ENCODE peak calls at places on chromosomes 3 and 15, in seven cellular contexts. One of them, this sample, is unnamed.

GRCh38 chr15:80241508-80241907 is 10.5 kb downstream of the CTXND1 start:
- DNase-seq in fibroblast of mammary gland: no peak
- DNase-seq in cardiac fibroblast: no peak
- DNase-seq in endothelial cell: no peak
- DNase-seq in neural progenitor cell: no peak
- DNase-seq in activated B cell treated with CpG ODN at 0.5 μM for 24 hours: no peak
- DNase-seq in A549: no peak
- DNase-seq in this sample: no peak

GRCh38 chr3:48845170-48845569 is 2.5 kb downstream of the PRKAR2A start:
- DNase-seq in activated B cell treated with CpG ODN at 0.5 μM for 24 hours: no peak
- DNase-seq in fibroblast of mammary gland: peak
- DNase-seq in endothelial cell: no peak
- DNase-seq in A549: no peak
- DNase-seq in neural progenitor cell: no peak
- DNase-seq in cardiac fibroblast: no peak
- DNase-seq in this sample: no peak

GRCh38 chr3:197305854-197306253 is 7.4 kb upstream of the DLG1 start:
- DNase-seq in endothelial cell: no peak
- DNase-seq in A549: no peak
- DNase-seq in activated B cell treated with CpG ODN at 0.5 μM for 24 hours: no peak
- DNase-seq in cardiac fibroblast: peak
- DNase-seq in neural progenitor cell: no peak
- DNase-seq in fibroblast of mammary gland: peak
- DNase-seq in this sample: peak

GRCh38 chr3:8742921-8743605 is 9.5 kb downstream of the CAV3 start:
- DNase-seq in neural progenitor cell: no peak
- DNase-seq in cardiac fibroblast: peak
- DNase-seq in activated B cell treated with CpG ODN at 0.5 μM for 24 hours: no peak
- DNase-seq in fibroblast of mammary gland: peak
- DNase-seq in endothelial cell: no peak
- DNase-seq in A549: peak
- DNase-seq in this sample: no peak

GRCh38 chr3:148229107-148229506 is 468.6 kb upstream of the AGTR1 start:
- DNase-seq in fibroblast of mammary gland: no peak
- DNase-seq in A549: no peak
- DNase-seq in activated B cell treated with CpG ODN at 0.5 μM for 24 hours: no peak
- DNase-seq in endothelial cell: no peak
- DNase-seq in cardiac fibroblast: no peak
- DNase-seq in neural progenitor cell: no peak
- DNase-seq in this sample: peak

GRCh38 chr3:9619180-9619579 is 30.1 kb upstream of the MTMR14 start:
- DNase-seq in neural progenitor cell: no peak
- DNase-seq in fibroblast of mammary gland: no peak
- DNase-seq in activated B cell treated with CpG ODN at 0.5 μM for 24 hours: no peak
- DNase-seq in cardiac fibroblast: no peak
- DNase-seq in endothelial cell: no peak
- DNase-seq in A549: no peak
- DNase-seq in this sample: no peak

GRCh38 chr15:37095197-37095992 is 5.0 kb downstream of the MEIS2 start:
- DNase-seq in cardiac fibroblast: peak
- DNase-seq in neural progenitor cell: peak
- DNase-seq in fibroblast of mammary gland: no peak
- DNase-seq in A549: no peak
- DNase-seq in endothelial cell: peak
- DNase-seq in activated B cell treated with CpG ODN at 0.5 μM for 24 hours: no peak
- DNase-seq in this sample: no peak

GRCh38 chr3:154151969-154152368 is 30.8 kb downstream of the ARHGEF26 start:
- DNase-seq in neural progenitor cell: no peak
- DNase-seq in A549: no peak
- DNase-seq in endothelial cell: no peak
- DNase-seq in cardiac fibroblast: peak
- DNase-seq in activated B cell treated with CpG ODN at 0.5 μM for 24 hours: no peak
- DNase-seq in fibroblast of mammary gland: peak
- DNase-seq in this sample: no peak

GRCh38 chr3:52782412-52783210 is 5.2 kb downstream of the ITIH1 start:
- DNase-seq in A549: no peak
- DNase-seq in cardiac fibroblast: no peak
- DNase-seq in activated B cell treated with CpG ODN at 0.5 μM for 24 hours: no peak
- DNase-seq in neural progenitor cell: no peak
- DNase-seq in endothelial cell: no peak
- DNase-seq in fibroblast of mammary gland: no peak
- DNase-seq in this sample: no peak

GRCh38 chr3:170414202-170414663 is 4.4 kb upstream of the CLDN11 start:
- DNase-seq in activated B cell treated with CpG ODN at 0.5 μM for 24 hours: no peak
- DNase-seq in endothelial cell: peak
- DNase-seq in cardiac fibroblast: peak
- DNase-seq in A549: peak
- DNase-seq in neural progenitor cell: peak
- DNase-seq in fibroblast of mammary gland: peak
- DNase-seq in this sample: peak

GRCh38 chr15:76197703-76198455 is 113.4 kb downstream of the ETFA start:
- DNase-seq in cardiac fibroblast: no peak
- DNase-seq in endothelial cell: no peak
- DNase-seq in A549: no peak
- DNase-seq in activated B cell treated with CpG ODN at 0.5 μM for 24 hours: no peak
- DNase-seq in neural progenitor cell: no peak
- DNase-seq in fibroblast of mammary gland: no peak
- DNase-seq in this sample: no peak

GRCh38 chr3:197667968-197668367 is 68.7 kb downstream of the RUBCN start:
- DNase-seq in fibroblast of mammary gland: no peak
- DNase-seq in endothelial cell: no peak
- DNase-seq in A549: no peak
- DNase-seq in neural progenitor cell: no peak
- DNase-seq in cardiac fibroblast: no peak
- DNase-seq in activated B cell treated with CpG ODN at 0.5 μM for 24 hours: no peak
- DNase-seq in this sample: no peak

GRCh38 chr15:49458145-49458544 is 35.1 kb downstream of the FGF7 start:
- DNase-seq in activated B cell treated with CpG ODN at 0.5 μM for 24 hours: no peak
- DNase-seq in cardiac fibroblast: peak
- DNase-seq in neural progenitor cell: no peak
- DNase-seq in endothelial cell: no peak
- DNase-seq in A549: no peak
- DNase-seq in fibroblast of mammary gland: peak
- DNase-seq in this sample: no peak

GRCh38 chr15:39235084-39235795 is 345.6 kb upstream of the THBS1 start:
- DNase-seq in fibroblast of mammary gland: peak
- DNase-seq in neural progenitor cell: no peak
- DNase-seq in activated B cell treated with CpG ODN at 0.5 μM for 24 hours: no peak
- DNase-seq in cardiac fibroblast: peak
- DNase-seq in A549: no peak
- DNase-seq in endothelial cell: no peak
- DNase-seq in this sample: no peak

GRCh38 chr3:27253831-27254230 is 115.4 kb downstream of the NEK10 start:
- DNase-seq in A549: peak
- DNase-seq in neural progenitor cell: peak
- DNase-seq in cardiac fibroblast: peak
- DNase-seq in activated B cell treated with CpG ODN at 0.5 μM for 24 hours: no peak
- DNase-seq in endothelial cell: peak
- DNase-seq in fibroblast of mammary gland: peak
- DNase-seq in this sample: peak

GRCh38 chr15:69740684-69741083 is 288.1 kb downstream of the RPLP1 start:
- DNase-seq in neural progenitor cell: no peak
- DNase-seq in cardiac fibroblast: no peak
- DNase-seq in fibroblast of mammary gland: no peak
- DNase-seq in endothelial cell: no peak
- DNase-seq in A549: no peak
- DNase-seq in activated B cell treated with CpG ODN at 0.5 μM for 24 hours: no peak
- DNase-seq in this sample: no peak

GRCh38 chr15:35458176-35458856 is 87.6 kb downstream of the DPH6 start:
- DNase-seq in endothelial cell: no peak
- DNase-seq in neural progenitor cell: no peak
- DNase-seq in A549: no peak
- DNase-seq in fibroblast of mammary gland: peak
- DNase-seq in cardiac fibroblast: peak
- DNase-seq in activated B cell treated with CpG ODN at 0.5 μM for 24 hours: no peak
- DNase-seq in this sample: no peak

GRCh38 chr3:32440481-32441350 is 49.1 kb downstream of the CMTM7 start:
- DNase-seq in cardiac fibroblast: no peak
- DNase-seq in A549: no peak
- DNase-seq in activated B cell treated with CpG ODN at 0.5 μM for 24 hours: no peak
- DNase-seq in fibroblast of mammary gland: no peak
- DNase-seq in neural progenitor cell: no peak
- DNase-seq in endothelial cell: no peak
- DNase-seq in this sample: no peak

GRCh38 chr15:35874260-35874905 is 328.4 kb upstream of the DPH6 start:
- DNase-seq in neural progenitor cell: no peak
- DNase-seq in endothelial cell: no peak
- DNase-seq in fibroblast of mammary gland: peak
- DNase-seq in activated B cell treated with CpG ODN at 0.5 μM for 24 hours: no peak
- DNase-seq in cardiac fibroblast: peak
- DNase-seq in A549: peak
- DNase-seq in this sample: no peak

GRCh38 chr3:105906345-105906744 is 37.5 kb upstream of the CBLB start:
- DNase-seq in endothelial cell: no peak
- DNase-seq in fibroblast of mammary gland: peak
- DNase-seq in neural progenitor cell: no peak
- DNase-seq in activated B cell treated with CpG ODN at 0.5 μM for 24 hours: no peak
- DNase-seq in A549: no peak
- DNase-seq in cardiac fibroblast: no peak
- DNase-seq in this sample: no peak

GRCh38 chr3:4355401-4356224 is 52.4 kb downstream of the SETMAR start:
- DNase-seq in neural progenitor cell: peak
- DNase-seq in cardiac fibroblast: no peak
- DNase-seq in endothelial cell: no peak
- DNase-seq in activated B cell treated with CpG ODN at 0.5 μM for 24 hours: no peak
- DNase-seq in A549: no peak
- DNase-seq in fibroblast of mammary gland: no peak
- DNase-seq in this sample: no peak

GRCh38 chr3:97882975-97883598 is 61.3 kb downstream of the CRYBG3 start:
- DNase-seq in neural progenitor cell: no peak
- DNase-seq in A549: no peak
- DNase-seq in endothelial cell: no peak
- DNase-seq in activated B cell treated with CpG ODN at 0.5 μM for 24 hours: no peak
- DNase-seq in cardiac fibroblast: peak
- DNase-seq in fibroblast of mammary gland: peak
- DNase-seq in this sample: no peak

GRCh38 chr3:183692436-183692835 is 5.2 kb upstream of the YEATS2 start:
- DNase-seq in fibroblast of mammary gland: no peak
- DNase-seq in A549: no peak
- DNase-seq in cardiac fibroblast: no peak
- DNase-seq in activated B cell treated with CpG ODN at 0.5 μM for 24 hours: no peak
- DNase-seq in endothelial cell: no peak
- DNase-seq in neural progenitor cell: no peak
- DNase-seq in this sample: no peak

DNA sequence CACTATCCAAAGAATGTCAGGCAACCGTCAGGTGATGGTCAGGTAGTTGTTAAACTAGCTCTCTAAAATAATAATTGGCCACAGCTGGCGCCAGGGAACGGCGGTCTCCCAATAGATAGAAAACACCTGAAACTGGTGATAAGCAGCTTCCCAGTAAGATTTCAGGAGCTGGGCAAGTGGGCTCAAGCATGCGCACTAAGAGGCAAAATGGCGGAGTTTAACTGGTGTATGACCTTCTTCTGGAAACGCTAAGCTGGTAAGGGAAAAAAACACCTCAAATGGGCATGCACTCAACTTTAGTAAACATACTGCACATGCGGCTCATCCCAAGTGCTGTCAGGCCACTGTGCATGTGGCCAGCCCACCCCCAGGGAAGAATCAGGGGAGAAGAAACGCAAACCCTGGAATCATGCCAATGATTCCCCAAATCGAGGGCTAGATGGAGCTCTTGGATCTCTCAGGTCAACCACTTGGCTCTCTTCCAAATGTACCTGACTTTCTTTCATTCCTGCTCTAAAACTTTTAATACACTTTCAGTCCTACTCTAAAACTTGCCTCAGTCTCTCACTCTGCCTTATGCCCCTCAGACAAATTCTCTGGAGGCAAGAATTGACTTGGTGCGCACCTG is 195.0 kb downstream of the ZNF621 start:
- DNase-seq in A549: no peak
- DNase-seq in fibroblast of mammary gland: peak
- DNase-seq in cardiac fibroblast: peak
- DNase-seq in endothelial cell: peak
- DNase-seq in neural progenitor cell: peak
- DNase-seq in activated B cell treated with CpG ODN at 0.5 μM for 24 hours: no peak
- DNase-seq in this sample: no peak
- TF ChIP-seq CTCF in A549: peak
- TF ChIP-seq CTCF in fibroblast of mammary gland: peak
- TF ChIP-seq CTCF in cardiac fibroblast: no peak
- TF ChIP-seq CTCF in endothelial cell: no peak
- TF ChIP-seq CTCF in neural progenitor cell: peak
- TF ChIP-seq CTCF in activated B cell treated with CpG ODN at 0.5 μM for 24 hours: no peak
- TF ChIP-seq CTCF in this sample: no peak

GRCh38 chr3:128168830-128169229 is 15.5 kb downstream of the EEFSEC start:
- DNase-seq in cardiac fibroblast: no peak
- DNase-seq in A549: no peak
- DNase-seq in activated B cell treated with CpG ODN at 0.5 μM for 24 hours: no peak
- DNase-seq in fibroblast of mammary gland: no peak
- DNase-seq in neural progenitor cell: no peak
- DNase-seq in endothelial cell: no peak
- DNase-seq in this sample: no peak

GRCh38 chr3:128173849-128174248 is 20.6 kb downstream of the EEFSEC start:
- DNase-seq in A549: no peak
- DNase-seq in fibroblast of mammary gland: no peak
- DNase-seq in neural progenitor cell: peak
- DNase-seq in endothelial cell: no peak
- DNase-seq in cardiac fibroblast: no peak
- DNase-seq in activated B cell treated with CpG ODN at 0.5 μM for 24 hours: no peak
- DNase-seq in this sample: no peak

GRCh38 chr3:128173241-128173640 is 20.0 kb downstream of the EEFSEC start:
- DNase-seq in A549: no peak
- DNase-seq in endothelial cell: no peak
- DNase-seq in fibroblast of mammary gland: no peak
- DNase-seq in neural progenitor cell: no peak
- DNase-seq in activated B cell treated with CpG ODN at 0.5 μM for 24 hours: no peak
- DNase-seq in cardiac fibroblast: no peak
- DNase-seq in this sample: no peak

GRCh38 chr3:128167973-128168674 is 14.8 kb downstream of the EEFSEC start:
- DNase-seq in neural progenitor cell: peak
- DNase-seq in activated B cell treated with CpG ODN at 0.5 μM for 24 hours: no peak
- DNase-seq in A549: no peak
- DNase-seq in fibroblast of mammary gland: no peak
- DNase-seq in cardiac fibroblast: no peak
- DNase-seq in endothelial cell: no peak
- DNase-seq in this sample: no peak

GRCh38 chr3:128170866-128171516 is 17.7 kb downstream of the EEFSEC start:
- DNase-seq in A549: peak
- DNase-seq in endothelial cell: peak
- DNase-seq in fibroblast of mammary gland: peak
- DNase-seq in activated B cell treated with CpG ODN at 0.5 μM for 24 hours: no peak
- DNase-seq in cardiac fibroblast: peak
- DNase-seq in neural progenitor cell: peak
- DNase-seq in this sample: no peak
- TF ChIP-seq CTCF in A549: peak
- TF ChIP-seq CTCF in endothelial cell: peak
- TF ChIP-seq CTCF in fibroblast of mammary gland: peak
- TF ChIP-seq CTCF in activated B cell treated with CpG ODN at 0.5 μM for 24 hours: no peak
- TF ChIP-seq CTCF in cardiac fibroblast: peak
- TF ChIP-seq CTCF in neural progenitor cell: peak
- TF ChIP-seq CTCF in this sample: no peak

GRCh38 chr3:112333386-112334334 is 704 bp downstream of the CD200 start:
- DNase-seq in cardiac fibroblast: peak
- DNase-seq in A549: no peak
- DNase-seq in activated B cell treated with CpG ODN at 0.5 μM for 24 hours: no peak
- DNase-seq in fibroblast of mammary gland: no peak
- DNase-seq in neural progenitor cell: peak
- DNase-seq in endothelial cell: peak
- DNase-seq in this sample: no peak
- TF ChIP-seq CTCF in cardiac fibroblast: no peak
- TF ChIP-seq CTCF in A549: no peak
- TF ChIP-seq CTCF in activated B cell treated with CpG ODN at 0.5 μM for 24 hours: no peak
- TF ChIP-seq CTCF in fibroblast of mammary gland: no peak
- TF ChIP-seq CTCF in neural progenitor cell: no peak
- TF ChIP-seq CTCF in endothelial cell: no peak
- TF ChIP-seq CTCF in this sample: no peak

GRCh38 chr3:11878837-11879236 is 32.2 kb upstream of the TAMM41 start:
- DNase-seq in fibroblast of mammary gland: no peak
- DNase-seq in activated B cell treated with CpG ODN at 0.5 μM for 24 hours: no peak
- DNase-seq in endothelial cell: no peak
- DNase-seq in neural progenitor cell: peak
- DNase-seq in cardiac fibroblast: no peak
- DNase-seq in A549: no peak
- DNase-seq in this sample: no peak
- TF ChIP-seq CTCF in fibroblast of mammary gland: no peak
- TF ChIP-seq CTCF in activated B cell treated with CpG ODN at 0.5 μM for 24 hours: no peak
- TF ChIP-seq CTCF in endothelial cell: no peak
- TF ChIP-seq CTCF in neural progenitor cell: no peak
- TF ChIP-seq CTCF in cardiac fibroblast: no peak
- TF ChIP-seq CTCF in A549: no peak
- TF ChIP-seq CTCF in this sample: no peak

This sample was measured in GM20000.